ENCODE peak calls at places on chromosomes 7 and 10, in four cellular contexts. V is GM20000, U is esophagus squamous epithelium, I is cardiac muscle cell. Z is an unnamed sample.

GRCh38 chr7:105224884-105225651 is 163.7 kb downstream of the SRPK2 start:
- DNase-seq in V (peak), U (no peak), I (no peak), Z (no peak)

GRCh38 chr10:92290076-92290836 is 622 bp downstream of the CPEB3 start:
- DNase-seq in V (peak), U (no peak), I (peak), Z (peak)

GRCh38 chr7:32191296-32191695 is 121.1 kb upstream of the PDE1C start:
- DNase-seq in V (no peak), U (no peak), I (no peak), Z (no peak)

GRCh38 chr7:52261052-52261451 is 774.4 kb upstream of the POM121L12 start:
- DNase-seq in V (no peak), U (no peak), I (no peak), Z (no peak)

GRCh38 chr7:84176716-84177115 is 17.9 kb downstream of the SEMA3A start:
- DNase-seq in V (no peak), U (no peak), I (no peak), Z (no peak)

GRCh38 chr10:126135939-126136595 is 239.7 kb downstream of the FANK1 start:
- DNase-seq in V (no peak), U (no peak), I (no peak), Z (no peak)

GRCh38 chr10:11154809-11155208 is 137.1 kb downstream of the CELF2 start:
- DNase-seq in V (no peak), U (no peak), I (no peak), Z (no peak)

GRCh38 chr7:101996876-101997275 is 179.4 kb downstream of the CUX1 start:
- DNase-seq in V (no peak), U (no peak), I (no peak), Z (no peak)

GRCh38 chr7:116451958-116452729 is 47.4 kb upstream of the CAV2 start:
- DNase-seq in V (no peak), U (no peak), I (no peak), Z (no peak)
- TF ChIP-seq CTCF in V (peak), U (no peak), I (no peak), Z (peak)

DNA sequence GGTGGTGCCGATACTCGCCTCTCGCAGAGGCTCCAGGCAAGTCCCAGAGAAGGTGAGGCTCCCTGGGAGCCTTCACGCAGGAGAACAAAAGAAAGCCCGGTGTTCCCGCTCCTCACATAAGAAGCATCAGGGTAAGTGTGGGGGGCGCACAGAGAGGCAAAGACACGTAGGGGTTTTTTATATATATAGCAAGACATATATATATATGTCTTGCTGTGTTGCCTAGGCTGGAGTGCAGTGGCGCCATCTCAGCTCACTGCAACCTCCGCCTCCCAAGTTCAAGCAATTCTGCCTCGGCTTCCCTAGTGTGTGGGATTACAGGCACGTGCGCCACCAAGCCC is 61.3 kb downstream of the PDIA4 start:
- DNase-seq in V (no peak), U (no peak), I (no peak), Z (no peak)
- TF ChIP-seq CTCF in V (no peak), U (no peak), I (no peak), Z (no peak)

DNA sequence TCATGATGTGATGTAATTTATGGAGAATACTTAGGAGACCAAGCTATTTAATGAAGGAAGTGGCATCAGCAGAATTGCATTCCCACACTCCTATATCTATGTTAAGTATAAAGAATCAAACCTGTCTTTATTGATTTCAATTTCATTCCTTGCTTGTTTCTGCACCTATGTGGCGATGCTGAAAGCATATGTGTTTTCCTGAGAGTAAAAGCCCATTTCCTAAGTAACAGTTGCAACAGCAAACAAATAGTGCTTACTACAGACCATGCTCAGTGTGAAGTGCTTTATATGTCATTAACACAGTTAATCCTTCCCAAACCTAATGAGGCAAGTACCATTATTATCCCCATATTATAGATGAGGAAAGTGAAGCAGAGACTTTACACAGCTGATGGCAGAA is 552.1 kb downstream of the PARD3 start:
- DNase-seq in V (no peak), U (no peak), I (no peak), Z (no peak)
- TF ChIP-seq CTCF in V (no peak), U (no peak), I (no peak), Z (peak)

DNA sequence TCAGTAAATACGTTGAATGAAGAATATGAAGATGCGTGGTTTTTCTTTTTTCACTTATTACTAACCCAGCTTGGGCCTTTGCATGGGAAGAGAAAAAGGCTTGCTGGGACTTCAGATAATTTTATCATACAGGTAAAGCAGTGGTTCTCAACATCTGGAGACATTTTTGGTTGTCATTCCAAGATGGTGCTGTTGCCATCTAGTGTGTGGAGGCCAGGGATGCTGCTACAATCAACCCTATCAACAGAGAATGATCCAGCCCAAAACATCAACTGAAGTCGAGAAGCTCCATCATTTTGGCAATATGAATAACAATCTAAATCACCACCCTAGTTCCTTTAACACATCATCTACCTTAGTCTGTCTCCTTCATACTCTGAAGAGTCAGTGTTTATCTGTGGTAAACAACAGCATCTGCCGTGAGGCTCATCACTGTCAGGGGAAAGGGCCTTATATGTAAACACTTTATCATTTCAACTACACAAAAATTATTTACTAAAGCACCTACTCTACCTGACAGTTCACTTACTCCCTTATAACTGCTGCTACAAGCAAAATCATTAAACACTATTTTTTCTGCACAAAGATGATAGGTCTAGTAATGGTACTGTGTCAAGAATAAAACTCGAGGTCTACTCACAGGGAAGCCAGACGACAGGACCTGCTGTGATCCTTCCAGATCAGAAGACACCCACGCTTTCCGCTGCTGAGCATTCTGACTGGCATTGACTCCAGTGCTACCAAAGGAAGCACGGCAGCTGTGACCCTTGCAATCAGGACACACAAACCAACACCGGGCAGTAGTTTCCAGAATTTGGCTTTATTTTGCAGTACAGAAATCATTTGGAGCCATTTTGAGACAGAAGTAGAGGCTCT is 48.6 kb downstream of the GDI2 start:
- DNase-seq in V (no peak), U (no peak), I (no peak), Z (no peak)
- TF ChIP-seq CTCF in V (no peak), U (no peak), I (no peak), Z (no peak)

GRCh38 chr7:5428470-5429252 is 5.0 kb upstream of the TNRC18 start:
- DNase-seq in V (no peak), U (no peak), I (peak), Z (no peak)
- TF ChIP-seq CTCF in V (no peak), U (peak), I (peak), Z (peak)

GRCh38 chr7:110592557-110592956 is 498.4 kb upstream of the LRRN3 start:
- DNase-seq in V (no peak), U (no peak), I (no peak), Z (no peak)

GRCh38 chr7:110591341-110591740 is 499.6 kb upstream of the LRRN3 start:
- DNase-seq in V (no peak), U (no peak), I (no peak), Z (no peak)

GRCh38 chr7:110600983-110601382 is 489.9 kb upstream of the LRRN3 start:
- DNase-seq in V (no peak), U (no peak), I (no peak), Z (no peak)

GRCh38 chr7:110590415-110590814 is 500.5 kb upstream of the LRRN3 start:
- DNase-seq in V (no peak), U (no peak), I (peak), Z (no peak)

DNA sequence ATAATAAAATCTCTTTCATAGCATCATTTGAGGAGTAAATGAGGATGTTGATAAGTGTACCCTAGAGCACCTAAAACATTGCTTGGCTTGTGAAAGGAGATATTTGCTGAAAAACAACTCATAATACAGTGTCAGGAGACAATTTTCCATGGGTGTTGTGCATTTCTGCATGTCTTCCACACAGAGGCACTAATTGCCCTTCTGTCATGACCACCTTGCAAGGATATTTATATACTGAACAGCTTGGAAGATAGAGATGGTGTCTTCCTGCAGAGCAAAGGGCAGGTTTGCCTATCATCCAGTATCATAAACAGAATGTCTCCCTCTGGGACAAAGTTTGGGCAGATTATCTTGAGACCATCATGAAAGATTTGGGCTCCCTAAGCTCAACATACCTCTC is 495.2 kb upstream of the LRRN3 start:
- DNase-seq in V (no peak), U (no peak), I (peak), Z (no peak)
- TF ChIP-seq CTCF in V (no peak), U (no peak), I (no peak), Z (no peak)

GRCh38 chr7:151152935-151153513 is 14.5 kb downstream of the GBX1 start:
- DNase-seq in V (no peak), U (no peak), I (no peak), Z (peak)
- TF ChIP-seq CTCF in V (no peak), U (no peak), I (peak), Z (no peak)

GRCh38 chr7:23462846-23463245 is 7.4 kb downstream of the IGF2BP3 start:
- DNase-seq in V (peak), U (no peak), I (peak), Z (no peak)
- TF ChIP-seq CTCF in V (no peak), U (peak), I (peak), Z (peak)

Z was measured in osteocyte.